ENCODE peak calls at places on chromosome 6, in ten cellular contexts. C is spleen, N is neural progenitor cell, I is cardiac muscle cell, M is lower lobe of right lung, Z is testis, P is stomach, O is fibroblast of lung, T is GM12878, H is RWPE2. F is an unnamed sample.
A peak's percentile ranks its signal among the peaks of the same experiment; 100 is the strongest.

GRCh38 chr6:12289655-12290489 is at the start of gene EDN1:
- DNase-seq in C (peak; percentile 92), N (peak; percentile 95), I (peak; percentile 93), M (peak; percentile 89), Z (peak; percentile 82), P (peak; percentile 85), O (peak; percentile 71), T (peak; percentile 51), H (peak; percentile 85), F (peak; percentile 85)

GRCh38 chr6:6005467-6006427 is 978 bp downstream of the NRN1 start:
- DNase-seq in C (no peak), N (peak; percentile 45), I (no peak), M (no peak), Z (no peak), P (no peak), O (no peak), T (no peak), H (no peak), F (no peak)

GRCh38 chr6:119129968-119130484 is 51.6 kb upstream of the FAM184A start:
- DNase-seq in C (no peak), N (no peak), I (peak; percentile 64), M (no peak), Z (no peak), P (no peak), O (peak; percentile 76), T (no peak), H (no peak), F (no peak)

GRCh38 chr6:131117866-131118265 is 17.4 kb upstream of the AKAP7 start:
- DNase-seq in C (no peak), N (no peak), I (no peak), M (no peak), Z (no peak), P (no peak), O (no peak), T (no peak), H (no peak), F (no peak)

GRCh38 chr6:169635345-169635744 is 66.5 kb downstream of the WDR27 start:
- DNase-seq in C (no peak), N (no peak), I (no peak), M (peak; percentile 15), Z (no peak), P (no peak), O (no peak), T (no peak), H (no peak), F (no peak)

GRCh38 chr6:56101141-56101553 is 146.2 kb downstream of the COL21A1 start:
- DNase-seq in C (no peak), N (no peak), I (peak; percentile 96), M (no peak), Z (no peak), P (no peak), O (peak; percentile 98), T (no peak), H (no peak), F (no peak)

GRCh38 chr6:20811112-20811746 is 277.0 kb downstream of the CDKAL1 start:
- DNase-seq in C (no peak), N (peak; percentile 59), I (peak; percentile 99), M (no peak), Z (no peak), P (no peak), O (peak; percentile 95), T (no peak), H (peak; percentile 57), F (no peak)

GRCh38 chr6:56525976-56526375 is 116.7 kb downstream of the DST start:
- DNase-seq in C (no peak), N (peak; percentile 71), I (no peak), M (no peak), Z (no peak), P (no peak), O (no peak), T (no peak), H (no peak), F (no peak)

GRCh38 chr6:163128324-163128723 is 286.2 kb upstream of the QKI start:
- DNase-seq in C (no peak), N (no peak), I (no peak), M (no peak), Z (no peak), P (no peak), O (no peak), T (no peak), H (no peak), F (no peak)

GRCh38 chr6:169186496-169187169 is 67.0 kb downstream of the THBS2 start:
- DNase-seq in C (no peak), N (no peak), I (no peak), M (no peak), Z (no peak), P (no peak), O (no peak), T (no peak), H (no peak), F (no peak)

GRCh38 chr6:45563902-45564301 is 186.2 kb upstream of the SUPT3H start:
- DNase-seq in C (no peak), N (no peak), I (no peak), M (no peak), Z (no peak), P (no peak), O (no peak), T (no peak), H (no peak), F (no peak)

GRCh38 chr6:134814076-134814709 is 135.7 kb downstream of the ALDH8A1 start:
- DNase-seq in C (no peak), N (no peak), I (no peak), M (no peak), Z (no peak), P (no peak), O (peak; percentile 57), T (no peak), H (no peak), F (no peak)

GRCh38 chr6:16374796-16375195 is 136.4 kb downstream of the GMPR start:
- DNase-seq in C (no peak), N (peak; percentile 73), I (no peak), M (peak; percentile 57), Z (no peak), P (no peak), O (no peak), T (no peak), H (no peak), F (no peak)

GRCh38 chr6:7589949-7590917 is at the start of gene SNRNP48:
- DNase-seq in C (peak; percentile 96), N (peak; percentile 97), I (peak; percentile 95), M (peak; percentile 96), Z (peak; percentile 98), P (peak; percentile 96), O (peak; percentile 91), T (peak; percentile 73), H (peak; percentile 88), F (peak; percentile 95)

GRCh38 chr6:124995645-124996325 is 33.5 kb downstream of the RNF217 start:
- DNase-seq in C (no peak), N (no peak), I (no peak), M (no peak), Z (no peak), P (no peak), O (no peak), T (no peak), H (no peak), F (no peak)
- H3K4me1 ChIP-seq in C (peaks cover 7% of the 10 kb centered on the region), N (peaks cover 20% of the 10 kb centered on the region), I (peaks cover 23% of the 10 kb centered on the region), M (peaks cover 15% of the 10 kb centered on the region), Z (no peaks in the 10 kb centered on the region), P (peaks cover 25% of the 10 kb centered on the region), O (no peaks in the 10 kb centered on the region), T (no peaks in the 10 kb centered on the region), H (peaks cover 40% of the 10 kb centered on the region), F (peaks cover 4% of the 10 kb centered on the region)

GRCh38 chr6:157989541-157990289 is 8.1 kb downstream of the SYNJ2 start:
- DNase-seq in C (peak; percentile 77), N (no peak), I (peak; percentile 46), M (peak; percentile 59), Z (peak; percentile 78), P (peak; percentile 84), O (peak; percentile 69), T (no peak), H (peak; percentile 83), F (peak; percentile 90)
- TF ChIP-seq CTCF in C (no peak), N (no peak), I (peak; percentile 2), M (no peak), Z (no peak), P (no peak), O (no peak), T (no peak), H (no peak), F (no peak)

GRCh38 chr6:3328796-3329195 is 70.0 kb downstream of the PSMG4 start:
- DNase-seq in C (peak; percentile 61), N (no peak), I (no peak), M (no peak), Z (no peak), P (no peak), O (no peak), T (no peak), H (no peak), F (no peak)
- H3K4me1 ChIP-seq in C (peaks cover 16% of the 10 kb centered on the region), N (peaks cover 20% of the 10 kb centered on the region), I (no peaks in the 10 kb centered on the region), M (peaks cover 15% of the 10 kb centered on the region), Z (no peaks in the 10 kb centered on the region), P (peaks cover 48% of the 10 kb centered on the region), O (no peaks in the 10 kb centered on the region), T (peaks cover 17% of the 10 kb centered on the region), H (no peaks in the 10 kb centered on the region), F (no peaks in the 10 kb centered on the region)

GRCh38 chr6:30009113-30009512 is 52.0 kb upstream of the POLR1H start:
- DNase-seq in C (no peak), N (no peak), I (no peak), M (no peak), Z (no peak), P (no peak), O (no peak), T (no peak), H (no peak), F (no peak)

DNA sequence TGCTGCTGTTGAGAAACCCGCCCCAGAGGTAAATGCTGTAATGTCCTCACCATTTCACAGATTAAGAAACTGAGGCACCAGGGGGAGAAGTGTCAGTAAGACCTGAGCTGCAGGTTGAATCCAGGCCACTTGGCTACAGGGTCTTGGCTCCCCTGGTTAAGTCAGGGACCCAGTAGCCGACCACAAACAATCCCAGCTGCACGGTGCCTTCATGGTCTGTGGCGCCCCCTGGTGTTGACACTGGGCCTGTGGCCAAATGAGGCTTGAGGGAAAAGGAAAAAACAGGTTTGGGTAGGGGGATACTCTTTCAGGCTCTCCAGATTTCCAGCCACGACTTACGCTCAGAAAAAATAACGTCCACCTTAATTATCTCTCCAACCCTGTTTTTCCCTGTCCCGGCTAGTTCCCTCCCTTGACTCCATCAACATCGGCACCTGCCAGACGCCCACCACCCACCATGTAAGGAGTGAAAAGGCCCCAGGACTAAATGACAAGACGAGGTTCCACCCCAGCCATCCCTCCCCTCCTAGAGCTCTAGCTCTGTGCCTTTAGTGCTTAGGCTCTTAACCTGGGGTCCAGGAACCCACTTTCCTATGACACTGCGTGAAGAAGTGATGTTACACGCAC is 47.7 kb upstream of the POLR1H start:
- DNase-seq in C (no peak), N (peak; percentile 71), I (peak; percentile 21), M (no peak), Z (no peak), P (no peak), O (no peak), T (no peak), H (no peak), F (no peak)
- TF ChIP-seq CTCF in C (peak; percentile 92), N (peak; percentile 91), I (peak; percentile 85), M (peak; percentile 93), Z (peak; percentile 17), P (peak; percentile 80), O (peak; percentile 66), T (peak; percentile 68), H (peak; percentile 47), F (peak; percentile 90)